ENCODE peak calls at places on chromosomes 12 and 14, in seven cellular contexts. A, K, E, N, H, W and S are unnamed samples.

GRCh38 chr12:46858368-46858767 is 32.6 kb upstream of the SLC38A4 start:
- DNase-seq in A (no peak), K (no peak), E (no peak), N (no peak), H (no peak), W (no peak), S (no peak)

GRCh38 chr14:60170948-60171347 is 5.8 kb upstream of the DHRS7 start:
- DNase-seq in A (no peak), K (no peak), E (no peak), N (no peak), H (no peak), W (no peak), S (no peak)

GRCh38 chr12:108597559-108598471 is at the start of gene TMEM119:
- DNase-seq in A (peak; percentile 47), K (no peak), E (no peak), N (no peak), H (peak; percentile 80), W (peak; percentile 74), S (no peak)

GRCh38 chr12:121801601-121802484 is 2.0 kb upstream of the SETD1B start:
- DNase-seq in A (no peak), K (peak; percentile 21), E (no peak), N (no peak), H (no peak), W (no peak), S (no peak)

GRCh38 chr12:52332381-52332780 is 11.2 kb upstream of the KRT83 start:
- DNase-seq in A (no peak), K (no peak), E (no peak), N (no peak), H (no peak), W (no peak), S (no peak)

GRCh38 chr12:22729431-22729830 is 104.5 kb downstream of the ETNK1 start:
- DNase-seq in A (no peak), K (no peak), E (no peak), N (no peak), H (no peak), W (no peak), S (no peak)

GRCh38 chr14:36394593-36394992 is 74.2 kb upstream of the MBIP start:
- DNase-seq in A (no peak), K (no peak), E (no peak), N (no peak), H (no peak), W (no peak), S (no peak)

GRCh38 chr14:70943838-70944237 is 36.6 kb downstream of the PCNX1 start:
- DNase-seq in A (no peak), K (no peak), E (no peak), N (no peak), H (no peak), W (no peak), S (no peak)

GRCh38 chr12:100248886-100249285 is 18.0 kb downstream of the DEPDC4 start:
- DNase-seq in A (no peak), K (no peak), E (no peak), N (no peak), H (no peak), W (no peak), S (no peak)

GRCh38 chr12:6444704-6445688 is at the start of gene CD27:
- DNase-seq in A (no peak), K (no peak), E (no peak), N (peak; percentile 37), H (no peak), W (no peak), S (no peak)

GRCh38 chr12:106480259-106480658 is 102.5 kb upstream of the RFX4 start:
- DNase-seq in A (no peak), K (no peak), E (no peak), N (no peak), H (no peak), W (no peak), S (no peak)

GRCh38 chr14:105589161-105589925 is 63.0 kb downstream of the TMEM121 start:
- DNase-seq in A (no peak), K (peak; percentile 69), E (peak; percentile 42), N (no peak), H (no peak), W (no peak), S (no peak)

GRCh38 chr12:118237908-118238307 is 102.0 kb downstream of the PEBP1 start:
- DNase-seq in A (no peak), K (no peak), E (no peak), N (no peak), H (no peak), W (no peak), S (peak; percentile 3)

GRCh38 chr14:74501135-74501614 is 7.6 kb downstream of the ISCA2 start:
- DNase-seq in A (peak; percentile 65), K (peak; percentile 79), E (no peak), N (no peak), H (peak; percentile 90), W (peak; percentile 29), S (no peak)

GRCh38 chr12:44717612-44718011 is 158.5 kb downstream of the NELL2 start:
- DNase-seq in A (no peak), K (no peak), E (no peak), N (no peak), H (no peak), W (no peak), S (no peak)

GRCh38 chr12:89750821-89751227 is 42.2 kb upstream of the ATP2B1 start:
- DNase-seq in A (no peak), K (no peak), E (no peak), N (no peak), H (no peak), W (peak; percentile 80), S (no peak)

GRCh38 chr14:59699422-59699821 is 122.8 kb upstream of the CCDC175 start:
- DNase-seq in A (no peak), K (no peak), E (no peak), N (no peak), H (no peak), W (no peak), S (no peak)

GRCh38 chr12:7645395-7646177 is 20.1 kb downstream of the APOBEC1 start:
- DNase-seq in A (peak; percentile 48), K (no peak), E (no peak), N (no peak), H (no peak), W (no peak), S (no peak)

GRCh38 chr14:101584049-101584859 is 23.0 kb downstream of the DIO3 start:
- DNase-seq in A (no peak), K (peak; percentile 34), E (no peak), N (no peak), H (peak; percentile 74), W (peak; percentile 61), S (peak; percentile 1)

GRCh38 chr12:72442217-72442616 is 170.0 kb downstream of the TRHDE start:
- DNase-seq in A (no peak), K (no peak), E (no peak), N (no peak), H (no peak), W (no peak), S (no peak)

GRCh38 chr12:93380480-93381121 is 2.9 kb downstream of the NUDT4 start:
- DNase-seq in A (no peak), K (no peak), E (no peak), N (no peak), H (no peak), W (no peak), S (no peak)

GRCh38 chr14:87081004-87081403 is 912.0 kb downstream of the GALC start:
- DNase-seq in A (no peak), K (no peak), E (no peak), N (no peak), H (no peak), W (no peak), S (no peak)

GRCh38 chr12:47747596-47748506 is 10.8 kb downstream of the RAPGEF3 start:
- DNase-seq in A (no peak), K (no peak), E (no peak), N (no peak), H (no peak), W (no peak), S (no peak)

GRCh38 chr12:121678721-121679300 is 9.4 kb upstream of the MORN3 start:
- DNase-seq in A (no peak), K (no peak), E (no peak), N (no peak), H (no peak), W (no peak), S (no peak)

GRCh38 chr14:101246894-101247853 is 314.1 kb upstream of the DIO3 start:
- DNase-seq in A (no peak), K (no peak), E (peak; percentile 41), N (no peak), H (no peak), W (no peak), S (no peak)

GRCh38 chr12:124680863-124681778 is 113.7 kb upstream of the NCOR2 start:
- DNase-seq in A (no peak), K (no peak), E (peak; percentile 85), N (no peak), H (peak; percentile 82), W (peak; percentile 77), S (no peak)

GRCh38 chr12:12691549-12691948 is 4.4 kb downstream of the GPR19 start:
- DNase-seq in A (no peak), K (no peak), E (no peak), N (no peak), H (no peak), W (no peak), S (no peak)

GRCh38 chr12:128969480-128970055 is 116.3 kb downstream of the GLT1D1 start:
- DNase-seq in A (peak; percentile 72), K (peak; percentile 72), E (peak; percentile 70), N (no peak), H (no peak), W (no peak), S (no peak)

GRCh38 chr14:105911006-105911847 is 384.8 kb downstream of the TMEM121 start:
- DNase-seq in A (no peak), K (peak; percentile 55), E (no peak), N (no peak), H (peak; percentile 7), W (no peak), S (no peak)

GRCh38 chr12:6334940-6335450 is 6.9 kb downstream of the TNFRSF1A start:
- DNase-seq in A (no peak), K (no peak), E (peak; percentile 88), N (no peak), H (peak; percentile 50), W (no peak), S (no peak)

GRCh38 chr12:102958073-102958829 is 777 bp downstream of the ASCL1 start:
- DNase-seq in A (peak; percentile 77), K (no peak), E (no peak), N (no peak), H (peak; percentile 63), W (no peak), S (no peak)

GRCh38 chr14:99566009-99566389 is 38.0 kb downstream of the CCDC85C start:
- DNase-seq in A (no peak), K (no peak), E (no peak), N (no peak), H (no peak), W (no peak), S (no peak)